ENCODE peak calls at places on chromosomes 5 and 9, in six cellular contexts. D is lower lobe of right lung, M is colonic mucosa, N is neural progenitor cell, K is A673, J is uterus. I is an unnamed sample.

GRCh38 chr9:114397219-114397847 is 9.6 kb upstream of the AKNA start:
- DNase-seq in D (no peak), N (no peak), K (no peak), M (no peak), J (no peak), I (no peak)

GRCh38 chr9:136193127-136193890 is 11.6 kb downstream of the LHX3 start:
- DNase-seq in K (no peak), N (no peak), D (no peak), M (no peak), J (no peak), I (no peak)

GRCh38 chr5:541888-542692 is 17.8 kb upstream of the SLC9A3 start:
- DNase-seq in J (no peak), D (peak; percentile 29), N (no peak), M (no peak), K (no peak), I (no peak)

GRCh38 chr5:137575847-137576246 is 76.7 kb upstream of the SPOCK1 start:
- DNase-seq in D (no peak), J (no peak), M (no peak), K (peak; percentile 98), N (no peak), I (no peak)

GRCh38 chr5:160036243-160036642 is 27.3 kb downstream of the TTC1 start:
- DNase-seq in J (no peak), D (no peak), N (no peak), M (no peak), K (no peak), I (no peak)

GRCh38 chr5:64207978-64208377 is 42.3 kb downstream of the RNF180 start:
- DNase-seq in D (no peak), N (no peak), K (peak; percentile 30), M (no peak), J (no peak), I (no peak)

GRCh38 chr5:32500206-32500605 is 55.7 kb upstream of the ZFR start:
- DNase-seq in J (no peak), D (no peak), M (no peak), N (no peak), K (no peak), I (no peak)

GRCh38 chr9:95772320-95773060 is 103.0 kb upstream of the ERCC6L2 start:
- DNase-seq in J (peak; percentile 49), M (peak; percentile 76), N (peak; percentile 91), D (no peak), K (peak; percentile 41), I (no peak)

DNA sequence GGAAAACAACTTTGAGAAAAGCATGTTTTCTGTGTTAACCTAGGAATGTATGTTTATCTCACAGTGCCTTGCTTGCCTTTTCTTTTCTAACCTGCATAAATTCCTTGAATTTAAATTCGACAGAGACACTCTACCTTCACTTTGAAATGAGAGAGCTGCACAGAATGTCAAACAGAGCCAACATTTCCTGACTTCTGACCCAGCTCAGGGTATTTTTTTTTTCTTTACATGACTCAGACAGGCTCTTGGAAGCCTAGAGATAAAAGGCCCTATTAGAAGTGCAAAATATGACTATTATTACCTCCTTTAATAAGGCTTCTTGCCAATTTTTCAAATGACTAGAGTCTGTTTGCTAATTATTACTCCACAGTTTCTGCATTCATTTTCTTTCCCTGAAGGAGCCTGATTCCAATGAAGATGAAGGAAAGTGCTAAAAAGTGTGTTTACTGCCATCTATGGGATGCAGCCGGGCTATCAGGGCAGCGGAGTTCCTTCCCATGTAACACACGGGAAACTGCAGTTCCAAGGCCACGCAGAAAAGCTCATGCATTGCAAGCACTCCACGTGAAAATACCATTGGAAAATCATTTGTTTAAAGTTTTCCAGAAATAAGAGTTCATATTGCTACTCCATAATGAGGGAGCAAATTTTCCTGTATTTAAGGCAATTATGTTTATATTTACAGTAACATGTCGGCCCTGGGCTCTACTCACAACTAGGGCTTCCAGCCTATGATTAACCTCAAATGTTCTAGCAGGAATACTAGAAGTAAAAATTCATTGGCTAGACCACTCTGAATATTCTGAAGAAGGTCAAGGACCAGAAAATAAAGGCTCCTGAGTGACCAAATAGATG is 485.6 kb downstream of the ZSWIM6 start:
- DNase-seq in K (peak; percentile 84), M (peak; percentile 31), J (no peak), D (no peak), N (peak; percentile 63), I (no peak)
- TF ChIP-seq CTCF in K (peak; percentile 85), M (no peak), J (peak; percentile 35), D (peak; percentile 52), N (peak; percentile 70), I (no peak)

GRCh38 chr5:139383275-139383992 is at the start of gene SLC23A1:
- DNase-seq in N (no peak), M (peak; percentile 85), K (no peak), J (no peak), D (no peak), I (no peak)
- H3K4me1 ChIP-seq in N (peaks cover 2% of the 10 kb centered on the region), M (peaks cover 16% of the 10 kb centered on the region), K (peaks cover 10% of the 10 kb centered on the region), J (no peaks in the 10 kb centered on the region), D (peaks cover 17% of the 10 kb centered on the region), I (peaks cover 7% of the 10 kb centered on the region)

GRCh38 chr5:134526483-134527155 is 1.1 kb downstream of the JADE2 start:
- DNase-seq in M (peak; percentile 87), N (peak; percentile 79), J (peak; percentile 78), K (no peak), D (peak; percentile 90), I (peak; percentile 69)
- TF ChIP-seq CTCF in M (peak; percentile 67), N (peak; percentile 51), J (peak; percentile 51), K (peak; percentile 41), D (peak; percentile 50), I (peak; percentile 21)

GRCh38 chr9:134473353-134474057 is 147.2 kb downstream of the RXRA start:
- DNase-seq in N (no peak), M (no peak), D (no peak), J (peak; percentile 37), K (no peak), I (no peak)

GRCh38 chr9:134472256-134472655 is 146.0 kb downstream of the RXRA start:
- DNase-seq in N (no peak), K (no peak), J (peak; percentile 14), D (no peak), M (no peak), I (no peak)

GRCh38 chr9:134475051-134475790 is 149.0 kb downstream of the RXRA start:
- DNase-seq in M (peak; percentile 77), N (no peak), J (peak; percentile 83), K (peak; percentile 86), D (peak; percentile 71), I (peak; percentile 37)

GRCh38 chr9:134474656-134475050 is 148.4 kb downstream of the RXRA start:
- DNase-seq in N (no peak), K (no peak), D (no peak), J (no peak), M (no peak), I (no peak)

DNA sequence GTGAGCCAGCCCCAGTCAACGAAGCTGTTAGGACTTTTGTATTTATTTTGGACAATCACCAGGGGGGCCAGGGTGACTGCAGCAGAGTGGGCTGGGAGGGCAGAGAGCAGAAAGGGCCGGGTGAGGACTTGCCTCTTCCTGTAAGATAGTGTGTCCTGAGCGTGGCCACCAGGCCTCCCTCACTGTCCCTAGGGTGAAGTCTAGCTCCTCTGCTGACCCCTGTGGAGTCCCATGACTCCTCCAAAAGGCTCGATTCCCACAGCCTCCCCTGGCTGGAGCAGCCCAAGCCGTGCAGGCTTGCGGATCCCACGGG is 147.8 kb downstream of the RXRA start:
- DNase-seq in N (no peak), K (no peak), J (no peak), D (no peak), M (no peak), I (no peak)
- H3K4me1 ChIP-seq in N (no peaks in the 10 kb centered on the region), K (peaks cover 11% of the 10 kb centered on the region), J (peaks cover 28% of the 10 kb centered on the region), D (peaks cover 18% of the 10 kb centered on the region), M (peaks cover 8% of the 10 kb centered on the region), I (peaks cover 28% of the 10 kb centered on the region)

GRCh38 chr9:125296843-125297372 is 35.3 kb downstream of the GAPVD1 start:
- DNase-seq in J (no peak), D (no peak), M (peak; percentile 18), N (no peak), K (no peak), I (no peak)
- TF ChIP-seq CTCF in J (no peak), D (no peak), M (no peak), N (no peak), K (no peak), I (no peak)

GRCh38 chr5:176536902-176537607 is at the start of gene RNF44:
- DNase-seq in D (peak; percentile 99), M (peak; percentile 98), N (peak; percentile 99), K (peak; percentile 96), J (peak; percentile 98), I (peak; percentile 98)
- H3K4me1 ChIP-seq in D (peaks cover 75% of the 10 kb centered on the region), M (peaks cover 30% of the 10 kb centered on the region), N (peaks cover 25% of the 10 kb centered on the region), K (peaks cover 64% of the 10 kb centered on the region), J (peaks cover 20% of the 10 kb centered on the region), I (peaks cover 73% of the 10 kb centered on the region)

DNA sequence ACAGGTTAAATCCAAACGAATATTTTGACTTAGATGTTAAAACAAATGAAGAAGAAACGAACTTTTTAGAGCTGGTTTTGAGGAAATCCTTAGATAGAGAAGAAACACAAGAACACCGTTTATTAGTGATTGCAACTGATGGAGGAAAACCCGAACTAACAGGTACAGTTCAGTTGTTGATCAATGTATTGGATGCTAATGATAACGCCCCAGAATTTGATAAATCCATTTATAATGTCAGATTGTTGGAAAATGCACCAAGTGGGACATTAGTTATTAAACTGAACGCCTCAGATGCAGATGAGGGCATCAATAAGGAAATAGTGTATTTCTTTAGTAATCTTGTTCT is 842 bp downstream of the PCDHA5 start:
- DNase-seq in D (no peak), N (no peak), K (no peak), M (no peak), J (no peak), I (no peak)
- TF ChIP-seq CTCF in D (no peak), N (no peak), K (no peak), M (no peak), J (no peak), I (no peak)

DNA sequence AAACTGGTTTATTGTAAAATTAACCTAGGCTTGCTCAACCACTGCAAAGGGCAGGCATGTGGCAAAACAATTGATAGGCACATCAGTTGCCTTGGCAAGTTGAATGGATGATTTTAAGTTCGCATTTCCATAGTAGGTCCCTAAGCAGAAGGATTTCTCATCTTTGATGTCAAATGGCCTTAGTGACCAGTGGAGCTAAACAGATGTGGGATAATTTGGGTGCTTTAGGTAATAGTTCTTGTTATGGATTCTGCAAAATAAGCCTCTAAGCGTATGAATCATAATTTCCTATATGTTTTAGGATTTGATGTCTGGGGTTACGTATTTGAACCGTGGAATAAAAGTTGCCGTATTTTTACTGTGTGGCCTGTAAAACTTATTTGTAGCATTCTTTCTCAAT is 182.4 kb downstream of the CD180 start:
- DNase-seq in D (no peak), N (no peak), M (no peak), J (no peak), K (no peak), I (no peak)
- H3K4me1 ChIP-seq in D (peaks cover 82% of the 10 kb centered on the region), N (peaks cover 20% of the 10 kb centered on the region), M (no peaks in the 10 kb centered on the region), J (peaks cover 5% of the 10 kb centered on the region), K (no peaks in the 10 kb centered on the region), I (no peaks in the 10 kb centered on the region)

GRCh38 chr5:141883948-141884318 is 5.7 kb upstream of the PCDH1 start:
- DNase-seq in N (no peak), K (no peak), J (no peak), M (no peak), D (no peak), I (no peak)

DNA sequence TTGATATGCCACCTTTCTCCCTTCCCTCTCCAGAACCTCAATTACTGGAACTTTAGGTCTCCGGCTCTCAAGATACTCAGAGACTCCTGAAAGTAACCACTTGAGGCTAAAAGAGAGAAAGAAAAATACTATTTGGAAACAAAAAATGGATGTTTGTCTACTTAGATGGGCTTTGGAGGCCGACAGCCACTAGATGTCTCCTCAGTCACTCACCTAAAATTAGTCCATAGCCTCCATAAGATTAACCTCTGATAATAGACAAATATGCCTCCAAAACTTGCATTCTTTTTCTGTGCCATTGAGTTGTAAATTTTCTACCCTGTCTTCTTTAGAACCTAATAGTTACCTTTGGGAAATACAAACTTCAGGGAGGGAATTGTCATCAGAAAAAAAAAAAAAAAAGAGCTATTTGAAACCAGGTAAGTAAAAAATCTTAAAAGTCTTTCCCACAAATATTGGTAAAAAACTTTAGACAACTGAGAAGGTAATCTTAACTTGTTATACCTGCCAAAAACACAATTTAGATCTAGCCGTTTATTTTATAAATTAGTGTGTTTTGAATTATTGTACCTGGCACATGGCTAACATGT is 11.2 kb upstream of the PCDH1 start:
- DNase-seq in K (no peak), N (no peak), D (no peak), M (no peak), J (no peak), I (no peak)
- TF ChIP-seq CTCF in K (peak; percentile 52), N (peak; percentile 16), D (no peak), M (no peak), J (peak; percentile 27), I (no peak)

I was measured in CD8-positive, alpha-beta T cell.